ENCODE peak calls at places on chromosomes 3 and 15, in six cellular contexts. N is thoracic aorta, H is IMR-90, A is colonic mucosa, C is neuronal stem cell, E is psoas muscle. R is an unnamed sample.

GRCh38 chr15:40803688-40804087 is 3.2 kb upstream of the ZFYVE19 start:
- DNase-seq in N (no peak), H (no peak), A (no peak), C (no peak), E (no peak), R (no peak)

GRCh38 chr15:85071061-85071460 is 89.4 kb downstream of the PDE8A start:
- DNase-seq in N (no peak), H (no peak), A (no peak), C (no peak), E (no peak), R (no peak)

GRCh38 chr3:55476515-55476914 is 10.6 kb downstream of the WNT5A start:
- DNase-seq in N (no peak), H (peak; percentile 94), A (no peak), C (no peak), E (no peak), R (no peak)

GRCh38 chr3:1275495-1275894 is 182.7 kb downstream of the CNTN6 start:
- DNase-seq in N (no peak), H (no peak), A (peak; percentile 25), C (peak; percentile 5), E (no peak), R (no peak)

GRCh38 chr15:101099183-101099582 is 152.7 kb downstream of the CHSY1 start:
- DNase-seq in N (no peak), H (no peak), A (no peak), C (no peak), E (no peak), R (no peak)

GRCh38 chr3:194930439-194931204 is 244.9 kb downstream of the FAM43A start:
- DNase-seq in N (no peak), H (peak; percentile 46), A (peak; percentile 12), C (no peak), E (peak; percentile 54), R (no peak)

GRCh38 chr3:72818915-72819314 is 29.3 kb downstream of the SHQ1 start:
- DNase-seq in N (peak; percentile 24), H (peak; percentile 93), A (no peak), C (no peak), E (no peak), R (no peak)

GRCh38 chr3:62238003-62238402 is 135.3 kb downstream of the FEZF2 start:
- DNase-seq in N (no peak), H (no peak), A (no peak), C (no peak), E (no peak), R (no peak)

GRCh38 chr3:21839592-21839991 is 88.6 kb upstream of the ZNF385D start:
- DNase-seq in N (no peak), H (peak; percentile 53), A (no peak), C (no peak), E (no peak), R (no peak)

GRCh38 chr3:118369892-118370491 is 664.7 kb downstream of the IGSF11 start:
- DNase-seq in N (no peak), H (no peak), A (no peak), C (no peak), E (no peak), R (no peak)

GRCh38 chr3:14534379-14535191 is 5.6 kb downstream of the GRIP2 start:
- DNase-seq in N (no peak), H (no peak), A (no peak), C (peak; percentile 32), E (no peak), R (no peak)

GRCh38 chr3:56775931-56776461 is 25.8 kb downstream of the ARHGEF3 start:
- DNase-seq in N (no peak), H (peak; percentile 25), A (no peak), C (no peak), E (no peak), R (no peak)

GRCh38 chr15:39801641-39802309 is 19.1 kb upstream of the FSIP1 start:
- DNase-seq in N (no peak), H (no peak), A (peak; percentile 32), C (no peak), E (no peak), R (no peak)

GRCh38 chr15:90000175-90000923 is 775 bp upstream of the ZNF710 start:
- DNase-seq in N (no peak), H (peak; percentile 15), A (no peak), C (peak; percentile 41), E (peak; percentile 46), R (no peak)

GRCh38 chr15:74422723-74423442 is 10.9 kb downstream of the SEMA7A start:
- DNase-seq in N (no peak), H (peak; percentile 52), A (no peak), C (no peak), E (no peak), R (no peak)

GRCh38 chr15:74334127-74334526 is 33.3 kb downstream of the CYP11A1 start:
- DNase-seq in N (no peak), H (no peak), A (no peak), C (no peak), E (no peak), R (no peak)

GRCh38 chr3:108006077-108006675 is 84.7 kb downstream of the CD47 start:
- DNase-seq in N (no peak), H (no peak), A (peak; percentile 87), C (no peak), E (no peak), R (peak; percentile 67)

GRCh38 chr3:13764161-13764560 is 115.7 kb downstream of the WNT7A start:
- DNase-seq in N (no peak), H (no peak), A (no peak), C (no peak), E (no peak), R (no peak)

GRCh38 chr15:62549345-62549970 is 384.4 kb upstream of the C2CD4B start:
- DNase-seq in N (no peak), H (peak; percentile 33), A (no peak), C (no peak), E (no peak), R (peak; percentile 5)

GRCh38 chr3:193132923-193133463 is 108.0 kb upstream of the PLAAT1 start:
- DNase-seq in N (no peak), H (no peak), A (no peak), C (no peak), E (no peak), R (no peak)

GRCh38 chr3:126197854-126198584 is 17.6 kb upstream of the ALDH1L1 start:
- DNase-seq in N (peak; percentile 65), H (peak; percentile 60), A (peak; percentile 70), C (no peak), E (peak; percentile 72), R (no peak)

GRCh38 chr3:55191911-55192787 is 264.3 kb upstream of the LRTM1 start:
- DNase-seq in N (no peak), H (peak; percentile 98), A (no peak), C (no peak), E (no peak), R (no peak)

GRCh38 chr15:49343546-49343945 is 79.5 kb upstream of the FGF7 start:
- DNase-seq in N (no peak), H (no peak), A (no peak), C (no peak), E (no peak), R (no peak)

GRCh38 chr3:125032100-125032643 is 23.6 kb downstream of the HEG1 start:
- DNase-seq in N (no peak), H (no peak), A (no peak), C (no peak), E (no peak), R (no peak)

GRCh38 chr3:133381346-133382109 is 18.3 kb upstream of the BFSP2 start:
- DNase-seq in N (no peak), H (no peak), A (no peak), C (no peak), E (no peak), R (no peak)

GRCh38 chr15:45136378-45136764 is 6.6 kb downstream of the DUOX1 start:
- DNase-seq in N (no peak), H (no peak), A (no peak), C (no peak), E (no peak), R (no peak)

DNA sequence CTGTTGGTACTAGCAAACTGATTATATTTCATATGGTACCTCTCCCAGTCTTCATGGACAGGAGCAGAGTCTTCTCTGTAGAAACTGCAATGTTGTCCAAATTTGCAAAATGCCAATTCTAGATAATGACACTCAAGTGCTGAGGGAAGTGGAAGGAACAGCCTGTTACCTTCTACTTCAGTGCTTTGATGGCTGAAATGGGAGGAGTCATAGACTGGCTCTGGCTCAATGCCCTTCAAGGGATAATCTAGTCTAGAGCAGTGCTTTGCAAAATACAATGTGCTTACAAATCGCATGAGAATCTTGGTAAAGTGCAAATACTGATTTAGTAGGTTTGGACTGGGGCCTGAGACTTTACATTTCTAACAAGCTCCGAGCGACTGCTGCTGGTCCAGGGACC is 51.7 kb upstream of the ACP3 start:
- DNase-seq in N (no peak), H (no peak), A (no peak), C (no peak), E (no peak), R (no peak)
- H3K27ac ChIP-seq in N (no peak overlapping the region), H (no peak overlapping the region), A (no peak overlapping the region), C (no peak overlapping the region), E (no peak overlapping the region), R (peak overlapping the region; percentile 17)

GRCh38 chr3:123392368-123392767 is 56.5 kb downstream of the ADCY5 start:
- DNase-seq in N (no peak), H (no peak), A (no peak), C (no peak), E (no peak), R (no peak)
- H3K27ac ChIP-seq in N (peak overlapping the region; percentile 95), H (no peak overlapping the region), A (no peak overlapping the region), C (no peak overlapping the region), E (no peak overlapping the region), R (no peak overlapping the region)

GRCh38 chr3:31959951-31960792 is 20.9 kb downstream of the OSBPL10 start:
- DNase-seq in N (no peak), H (peak; percentile 55), A (peak; percentile 2), C (no peak), E (no peak), R (no peak)

GRCh38 chr3:31957106-31957505 is 24.0 kb downstream of the OSBPL10 start:
- DNase-seq in N (no peak), H (no peak), A (no peak), C (no peak), E (no peak), R (no peak)

GRCh38 chr3:31958721-31959152 is 22.3 kb downstream of the OSBPL10 start:
- DNase-seq in N (no peak), H (no peak), A (no peak), C (no peak), E (no peak), R (no peak)

GRCh38 chr3:31962801-31963205 is 18.3 kb downstream of the OSBPL10 start:
- DNase-seq in N (no peak), H (peak; percentile 20), A (no peak), C (no peak), E (no peak), R (no peak)

DNA sequence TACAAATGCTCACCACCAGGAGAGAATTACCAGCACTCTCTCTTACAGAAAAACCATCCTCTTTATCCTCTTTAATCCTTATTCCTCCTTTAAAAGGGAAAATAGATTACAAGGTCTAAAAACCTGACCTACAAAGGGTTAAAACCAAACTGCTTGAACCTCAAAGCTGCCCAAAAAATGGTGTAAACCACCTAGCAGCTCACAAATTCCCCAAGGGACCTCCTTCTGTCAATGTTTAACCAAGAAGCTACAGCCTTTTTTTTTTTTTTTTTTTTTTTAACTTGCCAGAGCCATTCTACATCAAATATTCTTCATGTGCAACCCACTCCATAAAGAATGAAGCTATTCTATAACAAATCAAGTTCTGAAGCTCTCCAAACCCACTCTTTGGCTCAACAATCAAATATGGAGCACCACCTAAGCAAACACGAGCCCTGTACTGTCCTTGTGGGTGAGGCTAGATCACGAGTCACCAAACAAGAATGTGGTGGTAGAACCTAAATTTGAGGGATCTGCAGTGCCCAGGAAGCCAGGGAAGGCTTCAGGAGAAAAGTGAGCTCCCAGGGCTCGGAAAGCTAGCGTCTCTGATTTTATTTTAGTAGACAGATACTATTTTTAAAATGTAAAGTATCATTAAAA is 20.1 kb downstream of the OSBPL10 start:
- DNase-seq in N (no peak), H (peak; percentile 65), A (no peak), C (no peak), E (no peak), R (no peak)
- H3K27ac ChIP-seq in N (peak overlapping the region; percentile 84), H (peak overlapping the region; percentile 64), A (peak overlapping the region; percentile 23), C (no peak overlapping the region), E (no peak overlapping the region), R (peak overlapping the region; percentile 88)

GRCh38 chr3:154967090-154967489 is 113.0 kb upstream of the MME start:
- DNase-seq in N (no peak), H (no peak), A (no peak), C (no peak), E (no peak), R (no peak)
- H3K27ac ChIP-seq in N (no peak overlapping the region), H (no peak overlapping the region), A (no peak overlapping the region), C (no peak overlapping the region), E (no peak overlapping the region), R (no peak overlapping the region)

R was measured in epithelial cell of prostate.